ENCODE peak calls at places on chromosome 7, in ten cellular contexts. A is neural progenitor cell, C is A549, Y is ovary, L is tibial artery, S is suprapubic skin, F is stomach, X is cardiac muscle cell, H is AG04450, O is mammary epithelial cell. J is an unnamed sample.

GRCh38 chr7:1842321-1843221 is 172.5 kb downstream of the ELFN1 start:
- DNase-seq in A (peak; percentile 56), C (no peak), Y (no peak), L (peak; percentile 57), S (peak; percentile 46), F (no peak), X (no peak), H (no peak), O (no peak), J (no peak)

GRCh38 chr7:1813394-1814088 is 143.5 kb downstream of the ELFN1 start:
- DNase-seq in A (no peak), C (no peak), Y (no peak), L (peak; percentile 54), S (peak; percentile 62), F (peak; percentile 23), X (no peak), H (no peak), O (no peak), J (no peak)

GRCh38 chr7:65444899-65445823 is 71.5 kb downstream of the ZNF92 start:
- DNase-seq in A (no peak), C (no peak), Y (no peak), L (no peak), S (no peak), F (no peak), X (no peak), H (no peak), O (no peak), J (no peak)

GRCh38 chr7:20562461-20562860 is 53.0 kb upstream of the ABCB5 start:
- DNase-seq in A (peak; percentile 13), C (no peak), Y (no peak), L (no peak), S (no peak), F (no peak), X (no peak), H (no peak), O (peak; percentile 74), J (no peak)

GRCh38 chr7:79317728-79318127 is 135.7 kb downstream of the MAGI2 start:
- DNase-seq in A (peak; percentile 4), C (peak; percentile 46), Y (no peak), L (no peak), S (no peak), F (no peak), X (peak; percentile 80), H (peak; percentile 70), O (peak; percentile 81), J (no peak)

GRCh38 chr7:116463956-116464355 is 35.6 kb upstream of the CAV2 start:
- DNase-seq in A (no peak), C (no peak), Y (no peak), L (no peak), S (no peak), F (no peak), X (no peak), H (no peak), O (no peak), J (no peak)

GRCh38 chr7:142391191-142391992 is 133.5 kb upstream of the PRSS58 start:
- DNase-seq in A (peak; percentile 82), C (no peak), Y (no peak), L (no peak), S (no peak), F (no peak), X (peak; percentile 29), H (no peak), O (peak; percentile 8), J (no peak)

GRCh38 chr7:83532229-83532628 is 116.7 kb downstream of the SEMA3E start:
- DNase-seq in A (no peak), C (peak; percentile 8), Y (no peak), L (no peak), S (no peak), F (no peak), X (no peak), H (no peak), O (peak; percentile 9), J (no peak)

GRCh38 chr7:35905555-35905954 is 104.7 kb downstream of the SEPTIN7 start:
- DNase-seq in A (no peak), C (no peak), Y (no peak), L (no peak), S (no peak), F (no peak), X (peak; percentile 19), H (no peak), O (peak; percentile 50), J (no peak)

GRCh38 chr7:98212532-98213041 is 1.3 kb downstream of the BHLHA15 start:
- DNase-seq in A (peak; percentile 22), C (no peak), Y (no peak), L (peak; percentile 61), S (peak; percentile 54), F (no peak), X (no peak), H (no peak), O (no peak), J (no peak)

GRCh38 chr7:128266891-128267839 is 26.1 kb downstream of the LEP start:
- DNase-seq in A (peak; percentile 73), C (no peak), Y (peak; percentile 49), L (peak; percentile 74), S (no peak), F (peak; percentile 61), X (peak; percentile 87), H (no peak), O (peak; percentile 67), J (peak; percentile 56)

GRCh38 chr7:30427296-30428080 is 51.1 kb downstream of the NOD1 start:
- DNase-seq in A (no peak), C (no peak), Y (no peak), L (no peak), S (no peak), F (no peak), X (no peak), H (no peak), O (no peak), J (no peak)

DNA sequence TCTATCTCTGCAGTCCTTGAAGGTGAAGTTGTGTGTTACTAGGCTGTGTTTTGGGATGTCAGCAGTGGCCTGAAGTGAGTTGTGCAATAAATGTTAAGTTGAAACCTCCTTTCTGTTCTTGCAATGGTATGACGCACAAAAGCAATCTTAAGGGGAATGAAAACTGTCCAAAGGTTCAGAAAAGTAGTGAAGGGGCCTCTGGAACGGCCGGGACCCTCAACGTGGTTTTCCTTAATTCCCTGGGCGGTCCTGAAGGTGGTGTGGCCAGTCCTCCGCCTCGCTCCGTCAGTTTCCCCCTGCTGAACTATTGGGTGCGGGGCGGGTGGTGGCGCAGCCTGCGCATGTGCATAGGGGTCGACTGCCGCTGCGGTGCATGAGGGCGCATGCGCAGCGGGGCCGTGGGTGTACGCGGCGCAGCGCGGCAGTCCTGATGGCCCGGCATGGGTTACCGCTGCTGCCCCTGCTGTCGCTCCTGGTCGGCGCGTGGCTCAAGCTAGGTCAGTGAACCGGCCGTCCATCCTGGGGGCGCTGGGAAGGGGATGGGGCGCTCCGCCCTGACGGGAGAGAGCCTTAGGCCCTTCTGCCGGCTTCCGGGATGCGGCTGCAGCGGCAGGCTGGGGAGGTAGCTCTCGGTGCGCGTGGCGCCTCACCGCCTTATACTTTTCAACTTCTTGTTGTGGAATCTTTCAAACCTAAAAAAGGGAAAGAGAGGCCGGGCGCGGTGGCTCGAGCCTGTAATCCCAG is at the start of gene SUMF2:
- DNase-seq in A (peak; percentile 97), C (peak; percentile 98), Y (peak; percentile 93), L (peak; percentile 96), S (peak; percentile 92), F (peak; percentile 92), X (peak; percentile 92), H (peak; percentile 58), O (peak; percentile 80), J (peak; percentile 93)
- TF ChIP-seq CTCF in A (peak; percentile 34), C (no peak), Y (peak; percentile 40), L (peak; percentile 21), S (no peak), F (no peak), X (peak; percentile 20), H (peak; percentile 18), O (peak; percentile 40), J (no peak)

DNA sequence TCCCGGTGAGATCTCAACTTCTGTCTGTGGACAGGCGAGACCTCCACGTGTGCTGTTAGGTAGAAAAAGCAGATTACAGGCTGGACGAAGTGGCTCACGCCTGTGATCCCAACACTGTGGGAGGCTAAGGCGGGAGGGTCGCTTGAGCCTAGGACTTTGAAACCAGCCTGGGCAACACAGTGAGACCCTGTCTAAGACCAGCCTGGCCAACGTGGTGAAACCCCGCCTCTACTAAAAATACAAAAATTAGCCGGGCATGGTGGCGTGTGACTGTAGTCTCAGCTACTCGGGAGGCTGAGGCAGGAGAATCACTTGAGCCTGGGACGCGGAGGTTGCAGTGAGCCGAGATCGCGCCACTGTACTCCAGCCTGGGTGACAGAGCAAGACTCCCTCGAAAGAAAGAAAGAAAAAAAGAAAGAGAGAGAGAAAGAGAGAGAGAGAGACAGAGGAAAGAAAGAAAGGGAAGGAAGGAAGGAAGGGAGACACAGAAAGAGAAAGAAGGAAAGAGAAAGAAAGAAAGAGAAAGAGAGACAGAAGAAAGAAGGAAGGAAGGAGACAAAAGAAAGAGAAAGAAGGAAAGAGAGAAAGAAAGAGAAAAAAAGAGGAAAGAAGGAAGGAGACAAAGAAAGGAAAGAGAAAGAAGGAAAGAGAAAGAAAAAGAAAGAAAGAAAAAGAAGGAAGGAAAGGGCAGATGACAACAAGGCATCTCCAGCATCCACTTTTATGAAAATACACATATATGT is 29.6 kb upstream of the SUN1 start:
- DNase-seq in A (no peak), C (no peak), Y (no peak), L (peak; percentile 58), S (no peak), F (no peak), X (no peak), H (no peak), O (no peak), J (no peak)
- H3K4me3 ChIP-seq in A (no peak overlapping the region), C (no peak overlapping the region), Y (no peak overlapping the region), L (peak overlapping the region; percentile 15), S (peak overlapping the region; percentile 25), F (peak overlapping the region; percentile 19), X (no peak overlapping the region), H (no peak overlapping the region), O (no peak overlapping the region), J (no peak overlapping the region)

GRCh38 chr7:55563596-55564325 is 8.5 kb downstream of the VOPP1 start:
- DNase-seq in A (no peak), C (no peak), Y (no peak), L (no peak), S (no peak), F (no peak), X (no peak), H (no peak), O (peak; percentile 46), J (no peak)
- H3K27ac ChIP-seq in A (no peak overlapping the region), C (no peak overlapping the region), Y (no peak overlapping the region), L (no peak overlapping the region), S (no peak overlapping the region), F (no peak overlapping the region), X (no peak overlapping the region), H (no peak overlapping the region), O (no peak overlapping the region), J (no peak overlapping the region)

DNA sequence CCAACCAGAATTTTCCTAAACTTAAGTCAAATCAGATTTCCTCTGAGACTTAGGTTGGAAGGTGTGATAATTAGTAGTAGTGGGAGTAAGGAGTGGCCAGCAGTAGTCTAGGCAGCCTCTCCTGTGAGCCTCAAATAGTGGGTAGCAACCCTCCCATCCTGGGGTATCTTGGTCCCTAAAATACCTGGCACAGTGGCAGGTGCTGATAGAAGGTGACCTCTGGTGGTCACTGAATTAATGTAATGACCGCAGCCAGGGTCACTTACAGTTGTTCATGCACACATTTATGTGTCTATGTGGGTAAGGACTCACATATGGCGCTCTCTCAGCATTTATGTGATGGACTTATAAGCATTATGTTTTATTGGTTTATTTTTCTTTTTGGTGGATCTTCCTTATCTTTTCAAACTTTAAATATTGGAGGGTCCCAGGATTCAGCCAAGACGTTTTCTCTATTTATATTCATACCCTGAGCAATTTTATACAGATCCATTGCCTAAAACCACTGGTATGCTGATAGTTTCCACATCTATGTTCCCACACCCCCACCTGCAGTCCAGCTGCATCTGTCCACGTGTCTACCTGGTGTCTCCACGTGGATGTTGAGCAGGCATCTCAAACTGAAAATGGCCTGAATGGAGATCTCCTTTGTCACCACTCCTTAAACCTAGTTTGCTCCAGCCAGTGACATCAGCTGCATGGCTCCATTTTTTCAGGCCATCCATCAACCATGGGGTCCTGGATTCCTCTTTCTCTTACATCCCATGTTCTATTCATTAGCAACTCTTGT is 18.3 kb downstream of the BMPER start:
- DNase-seq in A (no peak), C (no peak), Y (no peak), L (no peak), S (no peak), F (no peak), X (no peak), H (no peak), O (no peak), J (no peak)
- TF ChIP-seq CTCF in A (peak; percentile 31), C (no peak), Y (no peak), L (no peak), S (no peak), F (no peak), X (no peak), H (no peak), O (no peak), J (no peak)

J was measured in colonic mucosa.